ENCODE peak calls at places on chromosomes 7 and 10, in eight cellular contexts. V is cardiac muscle cell, A is cardiac fibroblast, H is MCF 10A, Z is hepatocyte, P is prostate gland, W is HL-60, F is SK-N-SH. B is an unnamed sample.

GRCh38 chr7:125930848-125931247 is 1001.2 kb upstream of the POT1 start:
- DNase-seq in W (no peak), H (peak; percentile 19), Z (no peak), F (no peak), V (no peak), A (no peak), P (no peak), B (no peak)

GRCh38 chr10:105149371-105149871 is 508.3 kb downstream of the SORCS3 start:
- DNase-seq in P (no peak), H (peak; percentile 52), W (no peak), Z (peak; percentile 26), V (no peak), F (no peak), A (no peak), B (no peak)

GRCh38 chr10:118106426-118106825 is 59.7 kb upstream of the RAB11FIP2 start:
- DNase-seq in A (peak; percentile 61), W (no peak), H (peak; percentile 49), Z (peak; percentile 40), F (no peak), P (no peak), V (peak; percentile 65), B (peak; percentile 15)

GRCh38 chr10:75019360-75019759 is 92.1 kb upstream of the SAMD8 start:
- DNase-seq in V (peak; percentile 57), F (no peak), P (no peak), A (peak; percentile 61), W (no peak), H (peak; percentile 38), Z (no peak), B (no peak)

GRCh38 chr10:97612386-97612785 is 20.9 kb downstream of the MORN4 start:
- DNase-seq in W (no peak), V (peak; percentile 70), A (peak; percentile 76), Z (peak; percentile 56), H (peak; percentile 74), P (peak; percentile 13), F (peak; percentile 45), B (peak; percentile 17)

GRCh38 chr10:45308707-45309106 is 6.7 kb downstream of the OR13A1 start:
- DNase-seq in V (peak; percentile 1), F (no peak), P (no peak), H (no peak), A (no peak), Z (peak; percentile 8), W (peak; percentile 3), B (no peak)

GRCh38 chr7:12066561-12066960 is 144.5 kb upstream of the TMEM106B start:
- DNase-seq in W (no peak), Z (peak; percentile 28), A (no peak), V (no peak), F (no peak), H (peak; percentile 33), P (no peak), B (peak; percentile 56)

GRCh38 chr7:133300097-133300496 is 47.2 kb downstream of the EXOC4 start:
- DNase-seq in W (no peak), Z (no peak), A (no peak), P (no peak), H (no peak), V (no peak), F (no peak), B (no peak)

GRCh38 chr10:127280446-127280845 is 84.1 kb upstream of the INSYN2A start:
- DNase-seq in H (no peak), Z (no peak), W (no peak), V (no peak), P (no peak), F (no peak), A (no peak), B (no peak)

GRCh38 chr10:97830064-97830463 is 19.6 kb upstream of the GOLGA7B start:
- DNase-seq in F (no peak), Z (no peak), P (no peak), H (no peak), W (no peak), V (no peak), A (no peak), B (no peak)

GRCh38 chr7:98531717-98532116 is 85.4 kb upstream of the NPTX2 start:
- DNase-seq in Z (no peak), W (no peak), P (no peak), F (no peak), H (no peak), V (no peak), A (no peak), B (no peak)

GRCh38 chr7:36006656-36007229 is 146.3 kb upstream of the EEPD1 start:
- DNase-seq in V (no peak), W (no peak), F (no peak), H (no peak), A (no peak), P (no peak), Z (no peak), B (no peak)

GRCh38 chr10:42950606-42951485 is 126.0 kb upstream of the RET start:
- DNase-seq in A (no peak), Z (no peak), V (no peak), W (no peak), P (no peak), F (no peak), H (no peak), B (no peak)

GRCh38 chr10:31157125-31157983 is 125.7 kb upstream of the ZNF438 start:
- DNase-seq in F (no peak), W (no peak), H (no peak), V (peak; percentile 76), A (peak; percentile 72), P (peak; percentile 40), Z (peak; percentile 32), B (no peak)

GRCh38 chr7:42624471-42624870 is 287.4 kb downstream of the C7orf25 start:
- DNase-seq in H (peak; percentile 9), F (no peak), A (no peak), V (peak; percentile 10), P (no peak), W (no peak), Z (no peak), B (no peak)

GRCh38 chr10:101354584-101355070 is 662 bp downstream of the BTRC start:
- DNase-seq in W (no peak), F (no peak), A (peak; percentile 50), Z (no peak), H (no peak), P (no peak), V (no peak), B (no peak)

GRCh38 chr10:68560201-68560915 is at the start of gene TET1:
- DNase-seq in H (peak; percentile 39), V (peak; percentile 72), A (peak; percentile 71), W (peak; percentile 28), P (no peak), F (peak; percentile 91), Z (peak; percentile 75), B (peak; percentile 51)

GRCh38 chr7:105760549-105761447 is 115.6 kb downstream of the ATXN7L1 start:
- DNase-seq in W (no peak), A (peak; percentile 42), P (no peak), V (peak; percentile 35), H (no peak), F (no peak), Z (no peak), B (no peak)

GRCh38 chr7:121076350-121077164 is 88.0 kb downstream of the CPED1 start:
- DNase-seq in V (peak; percentile 62), Z (peak; percentile 13), H (peak; percentile 46), P (no peak), A (peak; percentile 56), F (no peak), W (no peak), B (no peak)

GRCh38 chr10:102280397-102281015 is 35.2 kb downstream of the GBF1 start:
- DNase-seq in A (peak; percentile 58), W (no peak), Z (no peak), V (peak; percentile 49), P (no peak), H (no peak), F (peak; percentile 59), B (no peak)

GRCh38 chr7:116305485-116306408 is 95.4 kb downstream of the TES start:
- DNase-seq in Z (peak; percentile 47), A (no peak), V (peak; percentile 19), F (no peak), H (peak; percentile 16), P (no peak), W (no peak), B (no peak)

GRCh38 chr10:116371737-116372136 is 47.5 kb downstream of the CCDC172 start:
- DNase-seq in A (no peak), H (no peak), F (no peak), P (no peak), Z (no peak), V (no peak), W (no peak), B (no peak)

GRCh38 chr7:101882595-101883564 is 65.5 kb downstream of the CUX1 start:
- DNase-seq in W (no peak), P (peak; percentile 97), H (peak; percentile 100), A (peak; percentile 99), F (peak; percentile 59), Z (peak; percentile 94), V (peak; percentile 100), B (peak; percentile 74)
- TF ChIP-seq CTCF in W (no peak), P (no peak), H (no peak), A (no peak), F (peak; percentile 17), Z (no peak), V (peak; percentile 7), B (no peak)

GRCh38 chr10:47309403-47310089 is 9.5 kb downstream of the GDF10 start:
- DNase-seq in H (peak; percentile 43), W (no peak), A (no peak), Z (no peak), V (no peak), F (peak; percentile 58), P (no peak), B (no peak)
- TF ChIP-seq CTCF in H (peak; percentile 22), W (no peak), A (peak; percentile 49), Z (peak; percentile 41), V (peak; percentile 44), F (peak; percentile 44), P (no peak), B (peak; percentile 45)

DNA sequence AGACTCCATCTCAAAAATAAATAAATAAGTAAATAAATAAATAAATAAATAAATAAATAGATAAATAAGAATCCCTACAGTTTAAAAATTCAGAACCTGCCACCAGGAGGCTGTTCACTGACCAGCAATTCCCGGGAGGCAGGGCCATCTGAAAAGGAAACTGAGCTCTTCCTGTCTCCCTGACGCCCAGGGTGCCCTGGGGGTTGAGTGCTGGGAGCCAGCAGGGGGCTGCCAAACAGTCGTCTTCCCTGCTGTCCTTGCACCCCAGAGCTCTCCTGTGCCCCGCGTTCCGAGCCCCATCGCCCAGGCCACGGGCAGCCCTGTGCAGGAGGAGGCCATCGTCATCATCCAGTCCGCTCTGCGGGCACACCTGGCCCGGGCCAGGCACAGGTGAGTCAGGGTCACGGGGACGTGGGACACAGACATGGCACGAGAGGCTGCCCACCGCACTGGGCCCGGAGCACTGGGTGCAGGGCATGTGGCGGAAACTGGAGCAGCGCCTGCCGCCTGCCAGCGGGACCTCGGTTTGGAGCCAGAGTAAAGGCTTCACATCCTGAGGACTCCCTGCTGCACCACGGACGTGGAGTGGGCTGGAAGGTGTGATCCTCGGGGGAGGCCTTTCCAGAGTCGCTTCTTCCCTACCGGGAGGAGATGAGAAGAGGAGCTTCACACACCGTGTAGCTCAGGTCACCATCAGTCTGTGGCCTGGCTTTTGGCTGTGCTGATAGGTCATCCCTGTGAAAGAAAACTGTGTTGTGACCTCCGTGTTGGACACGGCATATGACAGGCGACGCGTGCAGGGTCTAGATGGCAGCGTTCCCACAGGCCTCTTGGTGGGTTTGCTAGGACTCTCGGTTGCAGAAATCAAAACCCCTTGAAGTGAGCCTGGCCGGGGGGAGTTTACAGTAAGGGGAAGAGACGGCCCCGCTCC is 25.9 kb upstream of the TTYH3 start:
- DNase-seq in Z (no peak), H (no peak), W (no peak), F (peak; percentile 68), V (no peak), A (no peak), P (no peak), B (no peak)
- TF ChIP-seq CTCF in Z (no peak), H (no peak), W (no peak), F (peak; percentile 9), V (no peak), A (peak; percentile 4), P (no peak), B (no peak)

GRCh38 chr7:39824801-39825200 is 125.3 kb upstream of the CDK13 start:
- DNase-seq in H (no peak), V (no peak), Z (no peak), A (no peak), P (no peak), W (no peak), F (no peak), B (no peak)
- TF ChIP-seq CTCF in H (no peak), V (no peak), Z (no peak), A (no peak), P (no peak), W (no peak), F (no peak), B (no peak)

B was measured in Calu3.